ENCODE peak calls at places on chromosomes 11 and 22, in four cellular contexts. K is K562, A is GM12878, W is HL-60. Z is an unnamed sample.

GRCh38 chr22:31954535-31955326 is 10.4 kb downstream of the YWHAH start:
- DNase-seq in K (no peak), W (no peak), A (no peak), Z (no peak)

GRCh38 chr11:3929232-3929631 is 73.8 kb downstream of the STIM1 start:
- DNase-seq in A (no peak), K (no peak), W (no peak), Z (no peak)

GRCh38 chr11:111417766-111418435 is 38.8 kb upstream of the POU2AF1 start:
- DNase-seq in K (no peak), A (peak), W (no peak), Z (no peak)

GRCh38 chr22:22748756-22749155 is 104.3 kb downstream of the GGTLC2 start:
- DNase-seq in W (no peak), A (no peak), K (no peak), Z (no peak)

GRCh38 chr11:122137081-122137793 is 21.2 kb upstream of the BLID start:
- DNase-seq in A (no peak), W (no peak), K (no peak), Z (no peak)

GRCh38 chr11:59551651-59552521 is 40.5 kb downstream of the OR4D9 start:
- DNase-seq in A (no peak), K (peak), W (no peak), Z (no peak)

GRCh38 chr11:132734217-132734616 is 798.1 kb downstream of the OPCML start:
- DNase-seq in A (no peak), K (no peak), W (no peak), Z (no peak)

GRCh38 chr11:117300301-117300700 is 9.2 kb downstream of the BACE1-AS start:
- DNase-seq in K (no peak), W (no peak), A (no peak), Z (no peak)

GRCh38 chr11:62138630-62139425 is 15.0 kb downstream of the INCENP start:
- DNase-seq in W (no peak), K (no peak), A (no peak), Z (no peak)

GRCh38 chr11:95660038-95660437 is 129.5 kb downstream of the FAM76B start:
- DNase-seq in A (no peak), K (no peak), W (no peak), Z (no peak)

GRCh38 chr11:72575533-72576170 is 98.6 kb downstream of the PDE2A start:
- DNase-seq in A (no peak), W (no peak), K (no peak), Z (peak)

GRCh38 chr11:103488021-103488420 is 378.8 kb downstream of the DYNC2H1 start:
- DNase-seq in W (no peak), A (no peak), K (no peak), Z (no peak)

GRCh38 chr22:41799486-41800347 is 762 bp upstream of the CCDC134 start:
- DNase-seq in W (no peak), A (no peak), K (peak), Z (peak)

GRCh38 chr11:83816572-83817187 is 530.5 kb upstream of the CCDC90B start:
- DNase-seq in K (peak), A (no peak), W (no peak), Z (no peak)

GRCh38 chr11:132396318-132396717 is 1025.9 kb downstream of the NTM start:
- DNase-seq in W (no peak), A (no peak), K (no peak), Z (no peak)

GRCh38 chr11:9251306-9251705 is 13.8 kb downstream of the DENND5A start:
- DNase-seq in W (no peak), A (no peak), K (no peak), Z (no peak)

GRCh38 chr22:24878969-24879368 is 67.5 kb downstream of the LHFPL7 start:
- DNase-seq in A (no peak), W (no peak), K (no peak), Z (no peak)

GRCh38 chr11:56103210-56103737 is at the start of gene OR8H2:
- DNase-seq in A (no peak), W (no peak), K (no peak), Z (no peak)

GRCh38 chr11:78080818-78081495 is 1.3 kb upstream of the NDUFC2 start:
- DNase-seq in W (peak), A (no peak), K (peak), Z (no peak)

GRCh38 chr11:68838572-68838964 is 3.1 kb downstream of the CPT1A start:
- DNase-seq in K (peak), W (peak), A (no peak), Z (no peak)

GRCh38 chr22:36160499-36160942 is at the start of gene APOL3:
- DNase-seq in K (no peak), A (peak), W (no peak), Z (no peak)

GRCh38 chr22:37626144-37626543 is 13.3 kb upstream of the SH3BP1 start:
- DNase-seq in K (no peak), W (no peak), A (no peak), Z (no peak)

GRCh38 chr11:24386551-24387404 is 110.1 kb upstream of the LUZP2 start:
- DNase-seq in W (no peak), K (no peak), A (no peak), Z (no peak)

GRCh38 chr22:34812631-34813030 is 253.3 kb upstream of the ISX start:
- DNase-seq in A (no peak), W (no peak), K (no peak), Z (no peak)

GRCh38 chr11:62567018-62567633 is 6.6 kb downstream of the EEF1G start:
- DNase-seq in W (peak), K (no peak), A (no peak), Z (no peak)

GRCh38 chr11:34339149-34340064 is 18.4 kb downstream of the ABTB2 start:
- DNase-seq in A (peak), K (no peak), W (peak), Z (no peak)

GRCh38 chr11:122524532-122524882 is 131.0 kb upstream of the UBASH3B start:
- DNase-seq in A (no peak), K (no peak), W (no peak), Z (no peak)

GRCh38 chr11:93846411-93846810 is 4.0 kb downstream of the VSTM5 start:
- DNase-seq in W (no peak), K (no peak), A (no peak), Z (no peak)

GRCh38 chr11:126853732-126854131 is 146.8 kb downstream of the KIRREL3 start:
- DNase-seq in W (no peak), A (no peak), K (no peak), Z (no peak)

GRCh38 chr11:75195164-75195962 is 44.5 kb downstream of the SLCO2B1 start:
- DNase-seq in K (no peak), W (no peak), A (no peak), Z (no peak)

GRCh38 chr22:32389685-32390084 is 22.4 kb downstream of the RTCB start:
- DNase-seq in W (no peak), K (peak), A (no peak), Z (no peak)

GRCh38 chr22:41596776-41597634 is 7.4 kb upstream of the PMM1 start:
- DNase-seq in A (no peak), K (peak), W (peak), Z (no peak)

GRCh38 chr11:5521540-5521939 is 5.0 kb upstream of the UBQLNL start:
- DNase-seq in W (no peak), A (no peak), K (no peak), Z (no peak)

GRCh38 chr11:78645226-78646202 is 70.8 kb upstream of the NARS2 start:
- DNase-seq in K (peak), W (peak), A (peak), Z (peak)

GRCh38 chr11:34970480-34970879 is 54.1 kb downstream of the PDHX start:
- DNase-seq in K (no peak), W (no peak), A (no peak), Z (no peak)

GRCh38 chr11:133570376-133570775 is 38.1 kb upstream of the OPCML start:
- DNase-seq in A (no peak), K (no peak), W (no peak), Z (no peak)

GRCh38 chr11:92109476-92109875 is 115.1 kb upstream of the FAT3 start:
- DNase-seq in A (no peak), K (no peak), W (no peak), Z (no peak)

GRCh38 chr22:27636716-27637503 is 164.6 kb downstream of the MN1 start:
- DNase-seq in W (no peak), K (no peak), A (no peak), Z (no peak)

GRCh38 chr11:7457211-7457610 is 28.1 kb upstream of the OLFML1 start:
- DNase-seq in A (no peak), W (no peak), K (no peak), Z (no peak)

GRCh38 chr22:33519140-33519973 is 400.9 kb downstream of the LARGE1 start:
- DNase-seq in K (peak), A (peak), W (peak), Z (peak)
- TF ChIP-seq SPI1 in K (no peak), A (no peak), W (no peak), Z (no peak)

GRCh38 chr11:128953151-128953550 is 10.5 kb upstream of the TP53AIP1 start:
- DNase-seq in A (no peak), K (no peak), W (no peak), Z (no peak)
- TF ChIP-seq SPI1 in A (no peak), K (no peak), W (no peak), Z (no peak)

GRCh38 chr11:107457558-107458271 is at the start of gene CWF19L2:
- DNase-seq in A (peak), K (peak), W (peak), Z (peak)
- TF ChIP-seq SPI1 in A (no peak), K (no peak), W (no peak), Z (peak)

DNA sequence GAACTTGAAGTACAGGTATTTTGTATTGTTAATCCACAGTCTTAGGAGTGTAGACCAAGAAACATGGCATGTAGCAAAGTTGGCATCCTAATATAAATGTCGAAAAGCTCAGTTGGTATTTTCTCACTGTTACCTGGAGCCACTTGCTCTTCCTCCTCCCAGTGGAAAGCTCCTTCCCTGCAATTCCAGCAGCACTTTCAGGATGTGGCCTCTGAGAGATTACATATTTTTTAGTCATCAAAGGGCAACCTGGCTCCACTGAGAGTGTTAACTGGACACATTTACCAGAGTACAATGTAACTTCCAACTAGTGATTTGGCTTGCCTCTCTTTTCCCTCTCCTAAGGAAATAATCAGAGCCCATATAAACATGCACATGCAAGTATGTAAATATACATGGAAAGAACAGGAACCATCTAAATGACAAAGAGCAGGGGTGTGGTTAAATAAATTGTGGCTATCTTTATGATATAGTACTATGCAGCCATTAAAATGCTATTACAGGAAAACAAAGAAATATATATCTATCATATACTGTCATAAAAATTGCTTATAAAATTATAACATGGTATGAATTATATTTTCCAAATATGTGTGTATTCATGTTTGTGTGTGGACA is 14.2 kb upstream of the EED start:
- DNase-seq in W (no peak), K (no peak), A (no peak), Z (no peak)
- TF ChIP-seq SPI1 in W (no peak), K (no peak), A (no peak), Z (no peak)

GRCh38 chr11:20103281-20103680 is 57.0 kb downstream of the DBX1 start:
- DNase-seq in A (no peak), W (no peak), K (no peak), Z (no peak)
- TF ChIP-seq SPI1 in A (no peak), W (no peak), K (no peak), Z (no peak)

Z was measured in GM12891.